ENCODE peak calls at places on chromosomes 6 and 20, in six cellular contexts. One of them, this sample, is unnamed.

GRCh38 chr20:58985656-58986055 is 4.6 kb downstream of the NELFCD start:
- DNase-seq in esophagus squamous epithelium: no peak
- DNase-seq in AG10803: peak; percentile 30
- DNase-seq in foreskin keratinocyte: no peak
- DNase-seq in MCF 10A: no peak
- DNase-seq in choroid plexus epithelial cell: no peak
- DNase-seq in this sample: no peak

GRCh38 chr20:1301031-1301529 is 27.9 kb downstream of the SDCBP2 start:
- DNase-seq in esophagus squamous epithelium: no peak
- DNase-seq in AG10803: peak; percentile 57
- DNase-seq in foreskin keratinocyte: peak; percentile 80
- DNase-seq in MCF 10A: peak; percentile 58
- DNase-seq in choroid plexus epithelial cell: peak; percentile 62
- DNase-seq in this sample: no peak

GRCh38 chr20:42901689-42902518 is 287.8 kb downstream of the PTPRT start:
- DNase-seq in esophagus squamous epithelium: no peak
- DNase-seq in AG10803: no peak
- DNase-seq in foreskin keratinocyte: no peak
- DNase-seq in MCF 10A: no peak
- DNase-seq in choroid plexus epithelial cell: no peak
- DNase-seq in this sample: no peak

GRCh38 chr20:54065601-54066038 is 4.8 kb downstream of the BCAS1 start:
- DNase-seq in esophagus squamous epithelium: no peak
- DNase-seq in AG10803: no peak
- DNase-seq in foreskin keratinocyte: no peak
- DNase-seq in MCF 10A: no peak
- DNase-seq in choroid plexus epithelial cell: no peak
- DNase-seq in this sample: no peak

GRCh38 chr6:99349620-99350141 is at the start of gene FAXC:
- DNase-seq in esophagus squamous epithelium: no peak
- DNase-seq in AG10803: peak; percentile 3
- DNase-seq in foreskin keratinocyte: peak; percentile 52
- DNase-seq in MCF 10A: peak; percentile 73
- DNase-seq in choroid plexus epithelial cell: peak; percentile 21
- DNase-seq in this sample: peak; percentile 47

GRCh38 chr20:36573798-36574277 is 441 bp downstream of the TGIF2 start:
- DNase-seq in esophagus squamous epithelium: no peak
- DNase-seq in AG10803: no peak
- DNase-seq in foreskin keratinocyte: no peak
- DNase-seq in MCF 10A: no peak
- DNase-seq in choroid plexus epithelial cell: no peak
- DNase-seq in this sample: no peak

GRCh38 chr6:52155791-52156576 is 30.2 kb upstream of the IL17A start:
- DNase-seq in esophagus squamous epithelium: no peak
- DNase-seq in AG10803: peak; percentile 36
- DNase-seq in foreskin keratinocyte: peak; percentile 15
- DNase-seq in MCF 10A: no peak
- DNase-seq in choroid plexus epithelial cell: no peak
- DNase-seq in this sample: no peak

GRCh38 chr6:28953039-28953872 is 29.5 kb upstream of the TRIM27 start:
- DNase-seq in esophagus squamous epithelium: no peak
- DNase-seq in AG10803: peak; percentile 62
- DNase-seq in foreskin keratinocyte: peak; percentile 63
- DNase-seq in MCF 10A: peak; percentile 63
- DNase-seq in choroid plexus epithelial cell: peak; percentile 71
- DNase-seq in this sample: peak; percentile 65

GRCh38 chr6:35494161-35494563 is 2.7 kb downstream of the TEAD3 start:
- DNase-seq in esophagus squamous epithelium: no peak
- DNase-seq in AG10803: peak; percentile 46
- DNase-seq in foreskin keratinocyte: no peak
- DNase-seq in MCF 10A: no peak
- DNase-seq in choroid plexus epithelial cell: no peak
- DNase-seq in this sample: no peak

GRCh38 chr6:14210663-14211595 is 93.4 kb downstream of the CD83 start:
- DNase-seq in esophagus squamous epithelium: peak; percentile 49
- DNase-seq in AG10803: peak; percentile 84
- DNase-seq in foreskin keratinocyte: peak; percentile 64
- DNase-seq in MCF 10A: peak; percentile 85
- DNase-seq in choroid plexus epithelial cell: peak; percentile 90
- DNase-seq in this sample: peak; percentile 96
- TF ChIP-seq CTCF in esophagus squamous epithelium: peak; percentile 95
- TF ChIP-seq CTCF in AG10803: peak; percentile 30
- TF ChIP-seq CTCF in foreskin keratinocyte: peak; percentile 95
- TF ChIP-seq CTCF in MCF 10A: peak; percentile 76
- TF ChIP-seq CTCF in choroid plexus epithelial cell: peak; percentile 41
- TF ChIP-seq CTCF in this sample: peak; percentile 15

GRCh38 chr6:3320238-3320637 is 61.5 kb downstream of the PSMG4 start:
- DNase-seq in esophagus squamous epithelium: no peak
- DNase-seq in AG10803: no peak
- DNase-seq in foreskin keratinocyte: no peak
- DNase-seq in MCF 10A: no peak
- DNase-seq in choroid plexus epithelial cell: no peak
- DNase-seq in this sample: no peak
- TF ChIP-seq CTCF in esophagus squamous epithelium: no peak
- TF ChIP-seq CTCF in AG10803: no peak
- TF ChIP-seq CTCF in foreskin keratinocyte: no peak
- TF ChIP-seq CTCF in MCF 10A: no peak
- TF ChIP-seq CTCF in choroid plexus epithelial cell: no peak
- TF ChIP-seq CTCF in this sample: no peak

GRCh38 chr6:69489970-69490369 is 306.8 kb downstream of the LMBRD1 start:
- DNase-seq in esophagus squamous epithelium: no peak
- DNase-seq in AG10803: no peak
- DNase-seq in foreskin keratinocyte: no peak
- DNase-seq in MCF 10A: no peak
- DNase-seq in choroid plexus epithelial cell: no peak
- DNase-seq in this sample: no peak

GRCh38 chr6:69487688-69488087 is 309.1 kb downstream of the LMBRD1 start:
- DNase-seq in esophagus squamous epithelium: no peak
- DNase-seq in AG10803: no peak
- DNase-seq in foreskin keratinocyte: no peak
- DNase-seq in MCF 10A: peak; percentile 18
- DNase-seq in choroid plexus epithelial cell: peak; percentile 1
- DNase-seq in this sample: no peak
- TF ChIP-seq CTCF in esophagus squamous epithelium: no peak
- TF ChIP-seq CTCF in AG10803: peak; percentile 9
- TF ChIP-seq CTCF in foreskin keratinocyte: peak; percentile 41
- TF ChIP-seq CTCF in MCF 10A: peak; percentile 18
- TF ChIP-seq CTCF in choroid plexus epithelial cell: peak; percentile 28
- TF ChIP-seq CTCF in this sample: peak; percentile 8

DNA sequence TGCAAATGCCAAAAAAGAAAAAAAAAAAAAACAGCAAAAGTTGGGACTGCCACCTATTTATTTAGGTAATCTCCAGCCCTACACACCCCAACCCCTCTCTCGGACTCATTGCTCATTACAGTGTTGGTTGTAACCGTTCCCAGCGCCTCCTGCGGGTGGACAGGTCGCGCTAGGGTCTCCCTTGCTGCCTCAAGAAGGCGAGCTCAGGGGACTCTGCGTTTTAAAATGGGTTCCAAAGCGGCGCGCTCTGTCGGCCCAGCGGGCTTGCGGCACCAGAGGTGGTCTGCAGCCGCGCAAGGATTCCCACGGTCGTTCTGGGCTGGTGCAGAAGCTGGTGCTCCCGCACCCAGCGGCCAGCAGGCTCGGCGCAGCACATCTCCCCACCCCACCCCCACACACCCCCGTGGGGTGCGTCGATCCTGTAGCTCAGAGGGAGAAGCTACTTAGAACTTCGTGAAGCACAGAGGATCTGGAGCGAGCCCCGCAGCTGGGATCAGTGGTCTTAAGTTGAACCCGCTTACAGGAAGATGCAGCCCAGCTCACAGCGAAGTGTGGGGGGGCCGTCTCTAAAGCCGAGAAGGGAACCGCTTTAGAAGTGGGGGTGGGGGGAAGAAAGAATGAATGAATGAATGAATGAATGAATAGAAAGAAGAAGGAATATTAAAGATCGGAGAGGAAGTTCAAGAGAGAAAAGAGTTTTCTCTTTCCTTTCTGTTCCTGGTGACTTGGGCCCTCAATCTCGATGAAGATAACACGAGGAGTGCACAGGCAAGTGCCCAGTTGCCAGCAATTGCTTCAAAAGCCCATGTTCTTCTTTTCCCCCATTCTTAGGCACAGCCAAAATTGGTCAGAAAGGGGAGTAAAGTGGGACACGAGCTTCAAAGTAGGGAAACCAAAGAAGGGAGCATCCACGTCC is 766 bp downstream of the TFAP2A start:
- DNase-seq in esophagus squamous epithelium: no peak
- DNase-seq in AG10803: no peak
- DNase-seq in foreskin keratinocyte: peak; percentile 72
- DNase-seq in MCF 10A: peak; percentile 83
- DNase-seq in choroid plexus epithelial cell: no peak
- DNase-seq in this sample: peak; percentile 57
- TF ChIP-seq CTCF in esophagus squamous epithelium: no peak
- TF ChIP-seq CTCF in AG10803: peak; percentile 32
- TF ChIP-seq CTCF in foreskin keratinocyte: peak; percentile 38
- TF ChIP-seq CTCF in MCF 10A: peak; percentile 41
- TF ChIP-seq CTCF in choroid plexus epithelial cell: no peak
- TF ChIP-seq CTCF in this sample: peak; percentile 60

GRCh38 chr20:63641792-63642517 is 11.3 kb downstream of the STMN3 start:
- DNase-seq in esophagus squamous epithelium: peak; percentile 83
- DNase-seq in AG10803: peak; percentile 68
- DNase-seq in foreskin keratinocyte: peak; percentile 83
- DNase-seq in MCF 10A: peak; percentile 82
- DNase-seq in choroid plexus epithelial cell: peak; percentile 85
- DNase-seq in this sample: peak; percentile 100
- TF ChIP-seq CTCF in esophagus squamous epithelium: peak; percentile 71
- TF ChIP-seq CTCF in AG10803: peak; percentile 28
- TF ChIP-seq CTCF in foreskin keratinocyte: peak; percentile 83
- TF ChIP-seq CTCF in MCF 10A: peak; percentile 39
- TF ChIP-seq CTCF in choroid plexus epithelial cell: peak; percentile 52
- TF ChIP-seq CTCF in this sample: peak; percentile 92

This sample was measured in Caco-2.